ENCODE peak calls at places on chromosomes 2 and 18, in nine cellular contexts. One of them, this sample, is unnamed.

GRCh38 chr18:9760641-9761040 is 52.5 kb downstream of the RAB31 start:
- DNase-seq in ACHN: no peak
- DNase-seq in activated naive CD4-positive, alpha-beta T cell treated with anti-CD3 and anti-CD28 coated beads for 36 hours: no peak
- DNase-seq in stimulated activated naive CD8-positive, alpha-beta T cell treated with anti-CD3 and anti-CD28 coated beads, Interleukin-15, Interleukin-2, amounts not matched to agents 100 U/mL and 50 U/mL, for 24 hours: no peak
- DNase-seq in effector CD4-positive, alpha-beta T cell: no peak
- DNase-seq in fibroblast of pulmonary artery: no peak
- DNase-seq in stimulated activated CD4-positive, alpha-beta T cell treated with anti-CD3 and anti-CD28 coated beads, Interleukin-1b, Interleukin-23, amount 100 ng/mL, for 1 hour: no peak
- DNase-seq in T-helper 2 cell: no peak
- DNase-seq in right cardiac atrium: no peak
- DNase-seq in this sample: no peak

GRCh38 chr2:165016772-165017411 is 61.6 kb upstream of the SLC38A11 start:
- DNase-seq in stimulated activated CD4-positive, alpha-beta T cell treated with anti-CD3 and anti-CD28 coated beads, Interleukin-1b, Interleukin-23, amount 100 ng/mL, for 1 hour: no peak
- DNase-seq in right cardiac atrium: no peak
- DNase-seq in activated naive CD4-positive, alpha-beta T cell treated with anti-CD3 and anti-CD28 coated beads for 36 hours: peak; percentile 50
- DNase-seq in stimulated activated naive CD8-positive, alpha-beta T cell treated with anti-CD3 and anti-CD28 coated beads, Interleukin-15, Interleukin-2, amounts not matched to agents 100 U/mL and 50 U/mL, for 24 hours: peak; percentile 9
- DNase-seq in effector CD4-positive, alpha-beta T cell: no peak
- DNase-seq in ACHN: peak; percentile 73
- DNase-seq in T-helper 2 cell: no peak
- DNase-seq in fibroblast of pulmonary artery: peak; percentile 54
- DNase-seq in this sample: peak; percentile 61

GRCh38 chr2:55511508-55512124 is 7.9 kb upstream of the CFAP36 start:
- DNase-seq in right cardiac atrium: no peak
- DNase-seq in effector CD4-positive, alpha-beta T cell: no peak
- DNase-seq in activated naive CD4-positive, alpha-beta T cell treated with anti-CD3 and anti-CD28 coated beads for 36 hours: no peak
- DNase-seq in T-helper 2 cell: no peak
- DNase-seq in ACHN: peak; percentile 72
- DNase-seq in stimulated activated naive CD8-positive, alpha-beta T cell treated with anti-CD3 and anti-CD28 coated beads, Interleukin-15, Interleukin-2, amounts not matched to agents 100 U/mL and 50 U/mL, for 24 hours: no peak
- DNase-seq in stimulated activated CD4-positive, alpha-beta T cell treated with anti-CD3 and anti-CD28 coated beads, Interleukin-1b, Interleukin-23, amount 100 ng/mL, for 1 hour: no peak
- DNase-seq in fibroblast of pulmonary artery: peak; percentile 67
- DNase-seq in this sample: peak; percentile 83

GRCh38 chr2:188132385-188132784 is 159.3 kb upstream of the GULP1 start:
- DNase-seq in stimulated activated CD4-positive, alpha-beta T cell treated with anti-CD3 and anti-CD28 coated beads, Interleukin-1b, Interleukin-23, amount 100 ng/mL, for 1 hour: no peak
- DNase-seq in activated naive CD4-positive, alpha-beta T cell treated with anti-CD3 and anti-CD28 coated beads for 36 hours: no peak
- DNase-seq in fibroblast of pulmonary artery: peak; percentile 49
- DNase-seq in T-helper 2 cell: no peak
- DNase-seq in right cardiac atrium: peak; percentile 70
- DNase-seq in stimulated activated naive CD8-positive, alpha-beta T cell treated with anti-CD3 and anti-CD28 coated beads, Interleukin-15, Interleukin-2, amounts not matched to agents 100 U/mL and 50 U/mL, for 24 hours: no peak
- DNase-seq in ACHN: no peak
- DNase-seq in effector CD4-positive, alpha-beta T cell: no peak
- DNase-seq in this sample: no peak

GRCh38 chr18:23191232-23191631 is 55.9 kb downstream of the CABLES1 start:
- DNase-seq in right cardiac atrium: no peak
- DNase-seq in stimulated activated naive CD8-positive, alpha-beta T cell treated with anti-CD3 and anti-CD28 coated beads, Interleukin-15, Interleukin-2, amounts not matched to agents 100 U/mL and 50 U/mL, for 24 hours: no peak
- DNase-seq in fibroblast of pulmonary artery: no peak
- DNase-seq in ACHN: no peak
- DNase-seq in T-helper 2 cell: no peak
- DNase-seq in effector CD4-positive, alpha-beta T cell: no peak
- DNase-seq in activated naive CD4-positive, alpha-beta T cell treated with anti-CD3 and anti-CD28 coated beads for 36 hours: no peak
- DNase-seq in stimulated activated CD4-positive, alpha-beta T cell treated with anti-CD3 and anti-CD28 coated beads, Interleukin-1b, Interleukin-23, amount 100 ng/mL, for 1 hour: no peak
- DNase-seq in this sample: no peak

GRCh38 chr18:22228930-22229329 is 59.5 kb downstream of the GATA6 start:
- DNase-seq in right cardiac atrium: no peak
- DNase-seq in effector CD4-positive, alpha-beta T cell: no peak
- DNase-seq in stimulated activated CD4-positive, alpha-beta T cell treated with anti-CD3 and anti-CD28 coated beads, Interleukin-1b, Interleukin-23, amount 100 ng/mL, for 1 hour: no peak
- DNase-seq in fibroblast of pulmonary artery: peak; percentile 50
- DNase-seq in activated naive CD4-positive, alpha-beta T cell treated with anti-CD3 and anti-CD28 coated beads for 36 hours: no peak
- DNase-seq in T-helper 2 cell: no peak
- DNase-seq in ACHN: no peak
- DNase-seq in stimulated activated naive CD8-positive, alpha-beta T cell treated with anti-CD3 and anti-CD28 coated beads, Interleukin-15, Interleukin-2, amounts not matched to agents 100 U/mL and 50 U/mL, for 24 hours: no peak
- DNase-seq in this sample: peak; percentile 29

GRCh38 chr18:55821219-55821618 is 233.2 kb upstream of the TCF4 start:
- DNase-seq in effector CD4-positive, alpha-beta T cell: no peak
- DNase-seq in right cardiac atrium: no peak
- DNase-seq in ACHN: peak; percentile 32
- DNase-seq in stimulated activated CD4-positive, alpha-beta T cell treated with anti-CD3 and anti-CD28 coated beads, Interleukin-1b, Interleukin-23, amount 100 ng/mL, for 1 hour: no peak
- DNase-seq in fibroblast of pulmonary artery: peak; percentile 21
- DNase-seq in T-helper 2 cell: no peak
- DNase-seq in stimulated activated naive CD8-positive, alpha-beta T cell treated with anti-CD3 and anti-CD28 coated beads, Interleukin-15, Interleukin-2, amounts not matched to agents 100 U/mL and 50 U/mL, for 24 hours: no peak
- DNase-seq in activated naive CD4-positive, alpha-beta T cell treated with anti-CD3 and anti-CD28 coated beads for 36 hours: no peak
- DNase-seq in this sample: no peak

GRCh38 chr2:64143154-64144056 is 815 bp downstream of the PELI1 start:
- DNase-seq in effector CD4-positive, alpha-beta T cell: peak; percentile 37
- DNase-seq in ACHN: peak; percentile 43
- DNase-seq in activated naive CD4-positive, alpha-beta T cell treated with anti-CD3 and anti-CD28 coated beads for 36 hours: peak; percentile 38
- DNase-seq in T-helper 2 cell: peak; percentile 11
- DNase-seq in fibroblast of pulmonary artery: peak; percentile 44
- DNase-seq in right cardiac atrium: no peak
- DNase-seq in stimulated activated naive CD8-positive, alpha-beta T cell treated with anti-CD3 and anti-CD28 coated beads, Interleukin-15, Interleukin-2, amounts not matched to agents 100 U/mL and 50 U/mL, for 24 hours: peak; percentile 47
- DNase-seq in stimulated activated CD4-positive, alpha-beta T cell treated with anti-CD3 and anti-CD28 coated beads, Interleukin-1b, Interleukin-23, amount 100 ng/mL, for 1 hour: peak; percentile 1
- DNase-seq in this sample: peak; percentile 71

GRCh38 chr2:112877423-112877822 is 33.5 kb upstream of the IL37 start:
- DNase-seq in right cardiac atrium: no peak
- DNase-seq in fibroblast of pulmonary artery: peak; percentile 27
- DNase-seq in T-helper 2 cell: no peak
- DNase-seq in ACHN: no peak
- DNase-seq in stimulated activated CD4-positive, alpha-beta T cell treated with anti-CD3 and anti-CD28 coated beads, Interleukin-1b, Interleukin-23, amount 100 ng/mL, for 1 hour: no peak
- DNase-seq in effector CD4-positive, alpha-beta T cell: no peak
- DNase-seq in stimulated activated naive CD8-positive, alpha-beta T cell treated with anti-CD3 and anti-CD28 coated beads, Interleukin-15, Interleukin-2, amounts not matched to agents 100 U/mL and 50 U/mL, for 24 hours: no peak
- DNase-seq in activated naive CD4-positive, alpha-beta T cell treated with anti-CD3 and anti-CD28 coated beads for 36 hours: no peak
- DNase-seq in this sample: no peak

GRCh38 chr2:177689623-177690022 is 297.1 kb downstream of the AGPS start:
- DNase-seq in stimulated activated naive CD8-positive, alpha-beta T cell treated with anti-CD3 and anti-CD28 coated beads, Interleukin-15, Interleukin-2, amounts not matched to agents 100 U/mL and 50 U/mL, for 24 hours: no peak
- DNase-seq in effector CD4-positive, alpha-beta T cell: no peak
- DNase-seq in stimulated activated CD4-positive, alpha-beta T cell treated with anti-CD3 and anti-CD28 coated beads, Interleukin-1b, Interleukin-23, amount 100 ng/mL, for 1 hour: no peak
- DNase-seq in T-helper 2 cell: no peak
- DNase-seq in activated naive CD4-positive, alpha-beta T cell treated with anti-CD3 and anti-CD28 coated beads for 36 hours: no peak
- DNase-seq in ACHN: no peak
- DNase-seq in right cardiac atrium: no peak
- DNase-seq in fibroblast of pulmonary artery: no peak
- DNase-seq in this sample: no peak

GRCh38 chr18:63947051-63947790 is 1.9 kb upstream of the HMSD start:
- DNase-seq in stimulated activated CD4-positive, alpha-beta T cell treated with anti-CD3 and anti-CD28 coated beads, Interleukin-1b, Interleukin-23, amount 100 ng/mL, for 1 hour: no peak
- DNase-seq in T-helper 2 cell: no peak
- DNase-seq in ACHN: no peak
- DNase-seq in right cardiac atrium: no peak
- DNase-seq in fibroblast of pulmonary artery: no peak
- DNase-seq in stimulated activated naive CD8-positive, alpha-beta T cell treated with anti-CD3 and anti-CD28 coated beads, Interleukin-15, Interleukin-2, amounts not matched to agents 100 U/mL and 50 U/mL, for 24 hours: no peak
- DNase-seq in effector CD4-positive, alpha-beta T cell: no peak
- DNase-seq in activated naive CD4-positive, alpha-beta T cell treated with anti-CD3 and anti-CD28 coated beads for 36 hours: no peak
- DNase-seq in this sample: no peak